ENCODE peak calls at places on chromosomes 2 and 18, in eight cellular contexts. One of them, this sample, is unnamed.

GRCh38 chr18:48825101-48825745 is 125.5 kb downstream of the SMAD7 start:
- DNase-seq in fibroblast of mammary gland: peak
- DNase-seq in fibroblast of the conjunctiva: no peak
- DNase-seq in activated CD4-positive, alpha-beta T cell treated with anti-CD3 and anti-CD28 coated beads, Interleukin-2, amount 50 U/mL, for 48 hours: no peak
- DNase-seq in keratinocyte: no peak
- DNase-seq in RCC 7860: no peak
- DNase-seq in amygdala: no peak
- DNase-seq in midbrain: no peak
- DNase-seq in this sample: no peak

GRCh38 chr2:28164280-28164801 is 228.3 kb upstream of the FOSL2 start:
- DNase-seq in keratinocyte: no peak
- DNase-seq in activated CD4-positive, alpha-beta T cell treated with anti-CD3 and anti-CD28 coated beads, Interleukin-2, amount 50 U/mL, for 48 hours: no peak
- DNase-seq in RCC 7860: no peak
- DNase-seq in amygdala: no peak
- DNase-seq in fibroblast of mammary gland: peak
- DNase-seq in fibroblast of the conjunctiva: peak
- DNase-seq in midbrain: no peak
- DNase-seq in this sample: no peak

GRCh38 chr2:133476931-133477613 is 91.2 kb downstream of the NCKAP5 start:
- DNase-seq in amygdala: no peak
- DNase-seq in fibroblast of the conjunctiva: no peak
- DNase-seq in activated CD4-positive, alpha-beta T cell treated with anti-CD3 and anti-CD28 coated beads, Interleukin-2, amount 50 U/mL, for 48 hours: no peak
- DNase-seq in RCC 7860: no peak
- DNase-seq in midbrain: no peak
- DNase-seq in keratinocyte: no peak
- DNase-seq in fibroblast of mammary gland: no peak
- DNase-seq in this sample: no peak

GRCh38 chr2:236748385-236748784 is 178.8 kb downstream of the ACKR3 start:
- DNase-seq in midbrain: no peak
- DNase-seq in fibroblast of mammary gland: no peak
- DNase-seq in keratinocyte: no peak
- DNase-seq in activated CD4-positive, alpha-beta T cell treated with anti-CD3 and anti-CD28 coated beads, Interleukin-2, amount 50 U/mL, for 48 hours: no peak
- DNase-seq in amygdala: no peak
- DNase-seq in fibroblast of the conjunctiva: no peak
- DNase-seq in RCC 7860: no peak
- DNase-seq in this sample: no peak

GRCh38 chr18:78430171-78430857 is 549.3 kb upstream of the SALL3 start:
- DNase-seq in activated CD4-positive, alpha-beta T cell treated with anti-CD3 and anti-CD28 coated beads, Interleukin-2, amount 50 U/mL, for 48 hours: no peak
- DNase-seq in fibroblast of the conjunctiva: no peak
- DNase-seq in keratinocyte: no peak
- DNase-seq in midbrain: no peak
- DNase-seq in RCC 7860: no peak
- DNase-seq in fibroblast of mammary gland: no peak
- DNase-seq in amygdala: no peak
- DNase-seq in this sample: no peak

GRCh38 chr2:191350826-191351225 is 105.6 kb downstream of the MYO1B start:
- DNase-seq in fibroblast of mammary gland: peak
- DNase-seq in RCC 7860: peak
- DNase-seq in amygdala: no peak
- DNase-seq in keratinocyte: no peak
- DNase-seq in fibroblast of the conjunctiva: no peak
- DNase-seq in midbrain: no peak
- DNase-seq in activated CD4-positive, alpha-beta T cell treated with anti-CD3 and anti-CD28 coated beads, Interleukin-2, amount 50 U/mL, for 48 hours: no peak
- DNase-seq in this sample: no peak

GRCh38 chr2:181438298-181438697 is 18.9 kb upstream of the ITGA4 start:
- DNase-seq in fibroblast of mammary gland: no peak
- DNase-seq in activated CD4-positive, alpha-beta T cell treated with anti-CD3 and anti-CD28 coated beads, Interleukin-2, amount 50 U/mL, for 48 hours: no peak
- DNase-seq in RCC 7860: no peak
- DNase-seq in fibroblast of the conjunctiva: no peak
- DNase-seq in midbrain: no peak
- DNase-seq in amygdala: no peak
- DNase-seq in keratinocyte: no peak
- DNase-seq in this sample: no peak

GRCh38 chr2:4091869-4092268 is 388.5 kb downstream of the DCDC2C start:
- DNase-seq in amygdala: no peak
- DNase-seq in fibroblast of mammary gland: no peak
- DNase-seq in fibroblast of the conjunctiva: no peak
- DNase-seq in RCC 7860: no peak
- DNase-seq in activated CD4-positive, alpha-beta T cell treated with anti-CD3 and anti-CD28 coated beads, Interleukin-2, amount 50 U/mL, for 48 hours: no peak
- DNase-seq in midbrain: no peak
- DNase-seq in keratinocyte: no peak
- DNase-seq in this sample: no peak

GRCh38 chr2:150207979-150208378 is 279.5 kb downstream of the RND3 start:
- DNase-seq in fibroblast of mammary gland: no peak
- DNase-seq in keratinocyte: no peak
- DNase-seq in activated CD4-positive, alpha-beta T cell treated with anti-CD3 and anti-CD28 coated beads, Interleukin-2, amount 50 U/mL, for 48 hours: no peak
- DNase-seq in midbrain: no peak
- DNase-seq in amygdala: no peak
- DNase-seq in fibroblast of the conjunctiva: no peak
- DNase-seq in RCC 7860: no peak
- DNase-seq in this sample: no peak

GRCh38 chr2:60602388-60602787 is 48.9 kb upstream of the BCL11A start:
- DNase-seq in RCC 7860: no peak
- DNase-seq in activated CD4-positive, alpha-beta T cell treated with anti-CD3 and anti-CD28 coated beads, Interleukin-2, amount 50 U/mL, for 48 hours: no peak
- DNase-seq in keratinocyte: no peak
- DNase-seq in fibroblast of the conjunctiva: no peak
- DNase-seq in midbrain: no peak
- DNase-seq in fibroblast of mammary gland: no peak
- DNase-seq in amygdala: no peak
- DNase-seq in this sample: no peak

GRCh38 chr2:226794751-226795171 is 4.9 kb downstream of the IRS1 start:
- DNase-seq in keratinocyte: no peak
- DNase-seq in activated CD4-positive, alpha-beta T cell treated with anti-CD3 and anti-CD28 coated beads, Interleukin-2, amount 50 U/mL, for 48 hours: no peak
- DNase-seq in fibroblast of mammary gland: peak
- DNase-seq in fibroblast of the conjunctiva: peak
- DNase-seq in amygdala: no peak
- DNase-seq in midbrain: no peak
- DNase-seq in RCC 7860: peak
- DNase-seq in this sample: no peak

GRCh38 chr18:3595282-3596273 is 145.6 kb downstream of the TGIF1 start:
- DNase-seq in RCC 7860: peak
- DNase-seq in activated CD4-positive, alpha-beta T cell treated with anti-CD3 and anti-CD28 coated beads, Interleukin-2, amount 50 U/mL, for 48 hours: peak
- DNase-seq in fibroblast of the conjunctiva: peak
- DNase-seq in keratinocyte: peak
- DNase-seq in midbrain: no peak
- DNase-seq in amygdala: no peak
- DNase-seq in fibroblast of mammary gland: peak
- DNase-seq in this sample: no peak

GRCh38 chr2:152046940-152047339 is 51.9 kb downstream of the CACNB4 start:
- DNase-seq in fibroblast of mammary gland: no peak
- DNase-seq in fibroblast of the conjunctiva: no peak
- DNase-seq in activated CD4-positive, alpha-beta T cell treated with anti-CD3 and anti-CD28 coated beads, Interleukin-2, amount 50 U/mL, for 48 hours: no peak
- DNase-seq in RCC 7860: no peak
- DNase-seq in midbrain: no peak
- DNase-seq in keratinocyte: no peak
- DNase-seq in amygdala: no peak
- DNase-seq in this sample: no peak

GRCh38 chr2:127176371-127177311 is 43.5 kb downstream of the CYP27C1 start:
- DNase-seq in fibroblast of mammary gland: peak
- DNase-seq in RCC 7860: no peak
- DNase-seq in activated CD4-positive, alpha-beta T cell treated with anti-CD3 and anti-CD28 coated beads, Interleukin-2, amount 50 U/mL, for 48 hours: no peak
- DNase-seq in fibroblast of the conjunctiva: no peak
- DNase-seq in midbrain: peak
- DNase-seq in amygdala: peak
- DNase-seq in keratinocyte: no peak
- DNase-seq in this sample: peak

GRCh38 chr18:69787825-69788547 is 159.7 kb downstream of the CD226 start:
- DNase-seq in RCC 7860: no peak
- DNase-seq in activated CD4-positive, alpha-beta T cell treated with anti-CD3 and anti-CD28 coated beads, Interleukin-2, amount 50 U/mL, for 48 hours: no peak
- DNase-seq in fibroblast of the conjunctiva: no peak
- DNase-seq in keratinocyte: peak
- DNase-seq in fibroblast of mammary gland: peak
- DNase-seq in midbrain: no peak
- DNase-seq in amygdala: no peak
- DNase-seq in this sample: no peak

GRCh38 chr2:177298191-177298590 is 33.7 kb upstream of the NFE2L2 start:
- DNase-seq in keratinocyte: no peak
- DNase-seq in RCC 7860: no peak
- DNase-seq in fibroblast of the conjunctiva: no peak
- DNase-seq in activated CD4-positive, alpha-beta T cell treated with anti-CD3 and anti-CD28 coated beads, Interleukin-2, amount 50 U/mL, for 48 hours: no peak
- DNase-seq in fibroblast of mammary gland: no peak
- DNase-seq in midbrain: no peak
- DNase-seq in amygdala: no peak
- DNase-seq in this sample: no peak

This sample was measured in posterior cingulate gyrus.